ENCODE peak calls at places on chromosomes 5 and 9, in ten cellular contexts. Z is body of pancreas, X is adrenal gland, S is H9, G is right cardiac atrium, R is RWPE1, L is ovary, V is neural progenitor cell, Y is pancreas, U is GM23338. C is an unnamed sample.

GRCh38 chr5:54930736-54931135 is 54.7 kb downstream of the ESM1 start:
- DNase-seq in Z (no peak), X (no peak), S (no peak), G (no peak), R (no peak), L (no peak), V (no peak), Y (no peak), U (no peak), C (no peak)

GRCh38 chr9:120579750-120580590 is at the start of gene CDK5RAP2:
- DNase-seq in Z (peak), X (peak), S (peak), G (peak), R (peak), L (peak), V (peak), Y (peak), U (peak), C (peak)

GRCh38 chr5:95564450-95564849 is 9.5 kb downstream of the ARSK start:
- DNase-seq in Z (no peak), X (no peak), S (no peak), G (no peak), R (no peak), L (no peak), V (no peak), Y (no peak), U (no peak), C (no peak)

GRCh38 chr9:131608469-131609115 is 63.3 kb downstream of the PRRT1B start:
- DNase-seq in Z (peak), X (peak), S (peak), G (peak), R (peak), L (peak), V (peak), Y (peak), U (peak), C (peak)

GRCh38 chr5:85760519-85760918 is 857.2 kb upstream of the COX7C start:
- DNase-seq in Z (no peak), X (no peak), S (no peak), G (no peak), R (no peak), L (no peak), V (no peak), Y (no peak), U (peak), C (no peak)

GRCh38 chr5:118598311-118598710 is 390.0 kb downstream of the DTWD2 start:
- DNase-seq in Z (no peak), X (no peak), S (no peak), G (no peak), R (no peak), L (no peak), V (no peak), Y (no peak), U (no peak), C (no peak)

GRCh38 chr5:77953374-77953773 is 177.2 kb upstream of the TBCA start:
- DNase-seq in Z (no peak), X (no peak), S (no peak), G (no peak), R (no peak), L (no peak), V (no peak), Y (no peak), U (no peak), C (no peak)

GRCh38 chr5:134527156-134527960 is 1.9 kb downstream of the JADE2 start:
- DNase-seq in Z (peak), X (peak), S (peak), G (peak), R (peak), L (peak), V (peak), Y (peak), U (peak), C (peak)

GRCh38 chr9:73146113-73146815 is 5.4 kb upstream of the ANXA1 start:
- DNase-seq in Z (no peak), X (no peak), S (no peak), G (no peak), R (no peak), L (no peak), V (no peak), Y (no peak), U (no peak), C (no peak)

GRCh38 chr5:167012281-167013034 is 1279.0 kb upstream of the WWC1 start:
- DNase-seq in Z (no peak), X (no peak), S (no peak), G (no peak), R (no peak), L (no peak), V (no peak), Y (no peak), U (no peak), C (no peak)

GRCh38 chr5:92402045-92402444 is 1018.9 kb upstream of the ARRDC3 start:
- DNase-seq in Z (no peak), X (no peak), S (no peak), G (no peak), R (no peak), L (no peak), V (no peak), Y (no peak), U (no peak), C (no peak)

GRCh38 chr9:32551491-32552049 is 557 bp upstream of the SMIM27 start:
- DNase-seq in Z (peak), X (peak), S (peak), G (no peak), R (peak), L (peak), V (peak), Y (no peak), U (peak), C (no peak)

GRCh38 chr9:71663216-71663615 is 105.1 kb downstream of the CEMIP2 start:
- DNase-seq in Z (no peak), X (no peak), S (no peak), G (no peak), R (no peak), L (no peak), V (no peak), Y (no peak), U (peak), C (no peak)

GRCh38 chr9:5843450-5844249 is 10.7 kb upstream of the ERMP1 start:
- DNase-seq in Z (no peak), X (no peak), S (no peak), G (no peak), R (no peak), L (no peak), V (no peak), Y (no peak), U (no peak), C (no peak)

GRCh38 chr5:60371065-60371464 is 328.9 kb downstream of the DEPDC1B start:
- DNase-seq in Z (peak), X (no peak), S (no peak), G (no peak), R (no peak), L (no peak), V (no peak), Y (no peak), U (no peak), C (no peak)

GRCh38 chr9:84343111-84343521 is 2.6 kb upstream of the SLC28A3 start:
- DNase-seq in Z (no peak), X (no peak), S (no peak), G (no peak), R (no peak), L (no peak), V (no peak), Y (no peak), U (no peak), C (no peak)

GRCh38 chr9:81480828-81481604 is 208.3 kb downstream of the TLE1 start:
- DNase-seq in Z (no peak), X (no peak), S (no peak), G (no peak), R (no peak), L (no peak), V (no peak), Y (no peak), U (no peak), C (no peak)
- H3K27ac ChIP-seq in Z (no peak), X (no peak), S (no peak), G (no peak), R (no peak), L (no peak), V (no peak), Y (no peak), U (no peak), C (no peak)

GRCh38 chr5:26893078-26893477 is 145.3 kb downstream of the CDH9 start:
- DNase-seq in Z (no peak), X (no peak), S (no peak), G (no peak), R (no peak), L (no peak), V (no peak), Y (no peak), U (no peak), C (no peak)
- H3K27ac ChIP-seq in Z (no peak), X (no peak), S (no peak), G (no peak), R (no peak), L (no peak), V (no peak), Y (no peak), U (no peak), C (no peak)

GRCh38 chr5:145943674-145944121 is 7.3 kb downstream of the SH3RF2 start:
- DNase-seq in Z (peak), X (no peak), S (no peak), G (peak), R (peak), L (no peak), V (no peak), Y (peak), U (no peak), C (no peak)

GRCh38 chr5:145941096-145941676 is 4.8 kb downstream of the SH3RF2 start:
- DNase-seq in Z (no peak), X (no peak), S (no peak), G (no peak), R (no peak), L (no peak), V (no peak), Y (no peak), U (no peak), C (no peak)

GRCh38 chr5:145942202-145942601 is 5.8 kb downstream of the SH3RF2 start:
- DNase-seq in Z (peak), X (no peak), S (no peak), G (no peak), R (no peak), L (no peak), V (no peak), Y (peak), U (no peak), C (no peak)

GRCh38 chr5:145942749-145943148 is 6.4 kb downstream of the SH3RF2 start:
- DNase-seq in Z (no peak), X (no peak), S (no peak), G (no peak), R (no peak), L (no peak), V (no peak), Y (no peak), U (no peak), C (no peak)

GRCh38 chr5:145941677-145942130 is 5.3 kb downstream of the SH3RF2 start:
- DNase-seq in Z (no peak), X (no peak), S (no peak), G (no peak), R (no peak), L (no peak), V (no peak), Y (no peak), U (no peak), C (no peak)
- H3K27ac ChIP-seq in Z (peak), X (no peak), S (no peak), G (no peak), R (no peak), L (no peak), V (no peak), Y (peak), U (no peak), C (no peak)

GRCh38 chr5:158022393-158022792 is 163.4 kb upstream of the CLINT1 start:
- DNase-seq in Z (no peak), X (no peak), S (no peak), G (no peak), R (no peak), L (no peak), V (no peak), Y (no peak), U (no peak), C (no peak)

GRCh38 chr5:158026248-158027031 is 167.5 kb upstream of the CLINT1 start:
- DNase-seq in Z (peak), X (peak), S (no peak), G (no peak), R (no peak), L (no peak), V (no peak), Y (no peak), U (no peak), C (peak)

GRCh38 chr5:158023266-158023665 is 164.3 kb upstream of the CLINT1 start:
- DNase-seq in Z (no peak), X (peak), S (no peak), G (no peak), R (peak), L (no peak), V (no peak), Y (no peak), U (no peak), C (no peak)

GRCh38 chr5:158020555-158021418 is 161.8 kb upstream of the CLINT1 start:
- DNase-seq in Z (no peak), X (no peak), S (no peak), G (no peak), R (no peak), L (no peak), V (peak), Y (no peak), U (no peak), C (no peak)

DNA sequence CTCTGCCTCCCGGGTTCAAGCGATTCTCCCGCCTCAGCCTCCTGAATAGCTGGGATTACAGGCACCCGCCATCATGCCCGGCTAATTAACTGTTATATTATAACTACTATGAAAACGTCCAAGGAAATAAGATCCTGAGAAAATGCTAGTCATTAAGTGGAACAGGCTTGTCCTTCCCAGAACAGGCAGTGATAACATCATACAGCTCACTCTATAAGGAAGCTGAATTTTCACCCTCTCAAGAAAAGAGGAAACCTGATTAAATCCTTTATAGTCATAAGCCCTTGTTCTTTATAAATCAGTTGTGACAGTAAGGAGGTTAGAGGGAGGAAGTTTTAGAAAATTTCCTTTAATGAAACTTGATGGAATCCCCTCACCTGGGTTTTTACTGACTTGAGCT is 163.9 kb upstream of the CLINT1 start:
- DNase-seq in Z (no peak), X (no peak), S (no peak), G (no peak), R (no peak), L (no peak), V (no peak), Y (no peak), U (no peak), C (no peak)
- H3K27ac ChIP-seq in Z (no peak), X (no peak), S (no peak), G (no peak), R (no peak), L (no peak), V (no peak), Y (no peak), U (no peak), C (no peak)

DNA sequence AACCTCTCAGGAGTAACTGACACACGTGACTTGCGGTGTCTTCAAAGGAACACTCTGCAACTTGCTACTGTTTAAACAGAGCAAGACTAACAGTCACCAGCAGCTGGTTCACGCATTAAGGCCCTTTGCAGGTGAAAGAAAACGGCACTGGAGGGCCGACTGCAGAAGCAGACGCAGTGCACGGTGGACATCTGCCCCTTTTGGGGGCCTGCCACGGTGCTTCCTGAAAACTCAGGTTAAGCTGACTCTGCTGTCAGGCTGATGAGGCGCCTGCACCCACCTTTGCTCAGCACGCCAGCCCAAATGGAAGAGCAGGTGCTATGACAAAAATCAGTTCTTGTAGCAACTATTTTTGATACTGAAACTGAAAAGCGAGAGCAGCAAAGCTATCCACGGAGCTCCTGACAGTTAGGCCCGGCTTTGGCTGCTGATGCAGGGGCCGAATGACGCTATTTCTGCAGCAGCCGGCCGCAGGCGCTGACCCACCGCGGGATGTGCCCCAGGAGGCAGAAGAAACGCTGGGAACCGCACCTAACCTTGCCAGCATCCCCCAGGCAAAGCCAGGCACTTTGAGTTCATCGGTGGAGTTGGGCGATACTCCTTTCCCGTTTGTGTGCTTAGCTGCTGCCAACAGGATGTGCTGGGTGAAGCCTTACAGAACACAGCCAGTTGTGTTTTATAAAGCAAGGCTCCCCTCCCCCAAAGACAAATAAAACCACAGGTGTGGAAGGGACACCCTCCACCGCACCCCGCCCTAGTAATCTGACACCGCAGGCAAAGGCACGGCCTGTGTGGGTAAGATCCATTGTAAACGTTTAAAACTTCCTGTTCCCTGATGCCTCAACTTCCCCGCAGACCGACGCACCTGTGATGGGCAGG is 21.1 kb upstream of the TERT start:
- DNase-seq in Z (peak), X (peak), S (peak), G (no peak), R (peak), L (no peak), V (peak), Y (peak), U (peak), C (no peak)
- H3K27ac ChIP-seq in Z (peak), X (no peak), S (no peak), G (no peak), R (peak), L (no peak), V (no peak), Y (peak), U (peak), C (no peak)

GRCh38 chr5:93603191-93603590 is 20.2 kb downstream of the NR2F1 start:
- DNase-seq in Z (no peak), X (no peak), S (no peak), G (no peak), R (no peak), L (no peak), V (peak), Y (no peak), U (peak), C (no peak)

GRCh38 chr5:93603711-93604118 is 20.7 kb downstream of the NR2F1 start:
- DNase-seq in Z (no peak), X (no peak), S (peak), G (peak), R (no peak), L (no peak), V (peak), Y (no peak), U (peak), C (no peak)

GRCh38 chr5:93601053-93601429 is 18.0 kb downstream of the NR2F1 start:
- DNase-seq in Z (no peak), X (no peak), S (no peak), G (no peak), R (no peak), L (no peak), V (peak), Y (no peak), U (no peak), C (no peak)

GRCh38 chr5:93601433-93602175 is 18.6 kb downstream of the NR2F1 start:
- DNase-seq in Z (no peak), X (no peak), S (no peak), G (no peak), R (no peak), L (no peak), V (peak), Y (no peak), U (peak), C (no peak)

GRCh38 chr5:93602261-93603149 is 19.5 kb downstream of the NR2F1 start:
- DNase-seq in Z (no peak), X (no peak), S (peak), G (no peak), R (no peak), L (no peak), V (peak), Y (no peak), U (peak), C (no peak)
- H3K27ac ChIP-seq in Z (no peak), X (peak), S (no peak), G (peak), R (no peak), L (no peak), V (no peak), Y (no peak), U (no peak), C (no peak)

DNA sequence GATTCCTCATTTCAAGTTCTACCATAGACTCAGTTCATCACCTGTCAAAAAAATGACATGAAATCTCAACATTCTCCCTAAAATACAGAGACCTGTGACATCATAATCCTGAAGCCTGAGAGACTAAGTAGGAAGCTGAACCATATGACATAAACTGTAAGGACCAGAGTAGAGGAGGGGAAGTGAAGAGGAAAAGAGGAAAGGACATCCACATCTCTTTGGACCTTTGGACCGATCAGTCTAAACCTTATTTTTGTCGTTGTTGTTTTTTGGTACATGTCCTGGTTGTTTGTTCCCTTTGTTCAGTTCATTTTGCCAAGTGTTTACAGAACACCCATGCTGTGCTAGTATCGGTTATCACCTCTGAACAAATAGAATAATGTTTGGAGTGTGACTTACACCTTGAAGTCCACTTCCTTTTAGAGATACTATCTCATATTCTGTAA is 41.9 kb downstream of the LURAP1L start:
- DNase-seq in Z (no peak), X (no peak), S (no peak), G (no peak), R (no peak), L (no peak), V (no peak), Y (no peak), U (no peak), C (no peak)
- H3K27ac ChIP-seq in Z (peak), X (no peak), S (no peak), G (no peak), R (no peak), L (no peak), V (no peak), Y (peak), U (no peak), C (no peak)

DNA sequence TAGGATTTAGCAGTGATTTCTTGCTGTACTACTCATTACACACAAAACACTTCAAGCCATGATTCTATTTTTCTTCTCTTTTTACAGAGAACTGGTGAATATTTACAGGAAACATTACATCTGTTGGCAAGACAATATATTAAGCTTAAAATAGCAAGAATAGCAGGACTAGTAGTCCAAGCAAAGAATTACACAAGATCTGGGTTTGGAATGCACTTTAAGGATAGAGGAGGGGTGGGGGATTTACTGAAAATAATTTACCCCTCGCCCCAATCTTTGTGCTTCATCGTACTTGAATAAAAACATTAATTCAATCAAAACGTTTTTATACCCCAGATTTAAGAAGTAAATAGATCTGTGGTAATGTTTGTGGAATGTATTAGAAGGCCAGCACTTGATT is 24.0 kb downstream of the SVEP1 start:
- DNase-seq in Z (no peak), X (no peak), S (no peak), G (no peak), R (no peak), L (no peak), V (no peak), Y (no peak), U (no peak), C (no peak)
- H3K27ac ChIP-seq in Z (peak), X (no peak), S (no peak), G (no peak), R (no peak), L (no peak), V (no peak), Y (no peak), U (no peak), C (no peak)